ENCODE peak calls at places on chromosomes 3 and 15, in four cellular contexts. H, B, Q and U are unnamed samples.

GRCh38 chr15:101434032-101434920 is 55.2 kb downstream of the PCSK6 start:
- DNase-seq in Q (peak; percentile 60), H (no peak), B (no peak), U (no peak)

GRCh38 chr3:156409694-156410093 is 145.2 kb downstream of the SSR3 start:
- DNase-seq in Q (no peak), B (peak; percentile 65), H (no peak), U (no peak)

GRCh38 chr15:45790325-45790943 is 155.6 kb downstream of the SQOR start:
- DNase-seq in Q (no peak), B (no peak), H (peak; percentile 10), U (no peak)

GRCh38 chr15:83108266-83109219 is 1.1 kb downstream of the TM6SF1 start:
- DNase-seq in B (no peak), H (peak; percentile 47), Q (no peak), U (peak; percentile 84)

GRCh38 chr15:71697236-71697635 is 113.1 kb upstream of the NR2E3 start:
- DNase-seq in B (no peak), H (no peak), Q (no peak), U (no peak)

GRCh38 chr3:67875338-67875737 is 220.9 kb upstream of the SUCLG2 start:
- DNase-seq in Q (no peak), B (no peak), H (peak; percentile 35), U (no peak)

GRCh38 chr3:20935791-20936190 is 749.8 kb upstream of the SGO1 start:
- DNase-seq in B (peak; percentile 2), H (no peak), Q (no peak), U (no peak)

GRCh38 chr3:155870945-155871745 is 695 bp downstream of the GMPS start:
- DNase-seq in Q (peak; percentile 85), B (no peak), H (peak; percentile 43), U (peak; percentile 84)

GRCh38 chr3:43632269-43632733 is 10.5 kb upstream of the ANO10 start:
- DNase-seq in B (peak; percentile 89), Q (no peak), H (peak; percentile 81), U (no peak)

DNA sequence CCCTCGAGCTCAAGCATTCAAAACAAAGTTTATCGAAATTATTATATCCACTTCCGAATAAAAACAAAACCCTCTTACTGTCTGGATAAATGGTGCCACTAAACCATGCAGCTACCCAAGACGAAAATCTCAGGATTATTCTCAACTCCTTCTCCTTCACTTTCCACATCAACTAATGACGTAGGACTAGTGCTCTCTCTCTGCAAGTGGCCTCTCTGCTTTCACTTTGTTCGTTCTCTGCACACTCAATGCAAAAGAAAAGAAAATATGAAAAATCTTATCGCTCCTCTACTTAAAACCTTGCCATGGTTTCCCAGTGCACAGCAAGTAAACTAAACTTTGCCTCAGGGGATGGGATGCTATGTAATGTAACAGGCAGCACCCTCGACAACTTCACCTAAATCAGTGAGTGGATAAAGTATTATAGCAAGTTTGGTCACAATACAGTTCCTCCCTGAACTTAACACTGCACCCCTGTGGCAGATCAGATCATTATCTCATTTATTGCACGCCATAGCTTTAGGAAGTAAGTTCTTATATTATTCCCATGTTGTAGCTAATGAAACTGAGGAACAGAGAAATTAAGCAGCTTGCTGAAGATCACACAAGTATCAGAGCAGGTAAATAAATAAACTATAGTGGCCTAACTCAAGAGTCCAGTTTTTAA is 262.7 kb upstream of the GADL1 start:
- DNase-seq in B (no peak), H (peak; percentile 16), Q (no peak), U (no peak)
- TF ChIP-seq CTCF in B (no peak), H (peak; percentile 14), Q (no peak), U (no peak)

DNA sequence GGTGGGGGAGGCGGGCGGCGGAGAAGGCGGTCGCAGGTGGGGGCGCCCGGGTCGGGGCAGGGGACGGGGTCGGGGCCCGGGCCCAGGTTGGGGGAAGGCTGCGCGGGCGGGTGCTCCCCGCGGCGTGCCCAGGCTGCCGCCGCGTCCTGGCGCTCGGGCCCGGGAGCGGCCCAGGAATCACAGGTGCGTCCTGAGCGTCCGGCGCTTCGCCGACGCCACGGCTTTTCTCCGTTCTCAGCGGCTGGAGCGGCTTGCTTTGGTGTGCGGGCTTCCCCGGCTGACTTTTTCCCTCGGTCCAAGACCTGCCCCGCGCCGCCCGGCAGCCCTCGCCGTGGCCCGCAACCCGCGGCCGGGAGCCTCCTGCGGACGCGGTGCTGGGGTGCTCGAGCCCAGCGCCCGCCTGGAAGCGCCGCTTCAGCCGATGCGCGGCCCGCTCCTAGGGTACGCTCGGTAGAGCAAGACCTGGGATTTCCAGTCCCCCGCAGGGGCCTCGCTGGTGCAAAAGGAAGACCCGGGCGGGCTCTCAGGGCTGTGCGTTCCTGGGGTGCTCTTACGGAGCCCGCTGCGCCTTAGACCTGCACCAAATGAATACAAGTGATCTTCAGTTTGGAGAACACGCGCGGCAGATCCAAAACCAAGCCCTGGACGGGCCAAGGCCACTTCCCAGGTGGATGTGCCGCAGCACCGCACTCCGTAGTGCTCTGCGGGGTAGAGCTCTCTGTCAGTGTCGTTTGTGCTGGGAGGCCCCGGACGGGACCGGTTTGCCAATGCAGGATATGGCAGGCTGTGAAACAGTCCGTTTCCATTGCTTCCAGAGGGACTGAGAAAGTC is 639 bp downstream of the NIPA1 start:
- DNase-seq in H (peak; percentile 38), B (no peak), Q (no peak), U (peak; percentile 74)
- H3K4me1 ChIP-seq in H (peaks cover 3% of the 10 kb centered on the region), B (peaks cover 3% of the 10 kb centered on the region), Q (peaks cover 9% of the 10 kb centered on the region), U (no peaks in the 10 kb centered on the region)

DNA sequence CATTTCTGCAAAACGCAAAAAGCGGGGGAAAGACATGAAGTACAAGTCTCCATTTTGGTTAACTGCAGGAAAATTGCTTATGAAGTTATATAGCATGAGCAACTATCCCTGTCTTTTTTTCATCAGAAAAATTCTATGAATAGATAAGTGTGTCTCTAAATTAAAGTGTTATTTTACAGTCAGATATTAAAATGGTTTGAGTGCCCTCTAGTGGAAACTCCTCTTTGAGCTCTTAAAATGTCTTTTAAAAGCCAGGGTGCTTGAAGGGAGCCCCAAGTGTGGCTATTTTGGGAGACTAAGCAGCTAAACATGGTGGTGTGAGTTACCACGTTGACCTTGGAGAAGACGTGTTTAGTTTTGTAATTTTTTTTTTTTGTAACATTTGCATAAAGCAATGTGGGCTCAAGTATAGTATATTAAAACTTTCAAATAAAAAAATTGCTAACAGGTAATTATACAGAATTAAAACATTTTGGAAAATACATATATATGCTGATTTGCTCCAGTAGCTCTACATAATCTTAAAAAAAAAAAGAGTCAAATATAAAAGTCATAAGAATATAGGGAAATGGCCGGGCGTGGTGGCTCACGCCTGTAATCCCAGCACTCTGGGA is 77.2 kb downstream of the PPP2R3A start:
- DNase-seq in H (peak; percentile 37), B (peak; percentile 31), Q (no peak), U (no peak)
- TF ChIP-seq CTCF in H (peak; percentile 66), B (peak; percentile 64), Q (peak; percentile 46), U (peak; percentile 64)

GRCh38 chr3:32839714-32840085 is 21.9 kb downstream of the TRIM71 start:
- DNase-seq in B (no peak), H (no peak), Q (no peak), U (peak; percentile 37)
- H3K4me1 ChIP-seq in B (no peaks in the 10 kb centered on the region), H (peaks cover 17% of the 10 kb centered on the region), Q (peaks cover 8% of the 10 kb centered on the region), U (no peaks in the 10 kb centered on the region)

DNA sequence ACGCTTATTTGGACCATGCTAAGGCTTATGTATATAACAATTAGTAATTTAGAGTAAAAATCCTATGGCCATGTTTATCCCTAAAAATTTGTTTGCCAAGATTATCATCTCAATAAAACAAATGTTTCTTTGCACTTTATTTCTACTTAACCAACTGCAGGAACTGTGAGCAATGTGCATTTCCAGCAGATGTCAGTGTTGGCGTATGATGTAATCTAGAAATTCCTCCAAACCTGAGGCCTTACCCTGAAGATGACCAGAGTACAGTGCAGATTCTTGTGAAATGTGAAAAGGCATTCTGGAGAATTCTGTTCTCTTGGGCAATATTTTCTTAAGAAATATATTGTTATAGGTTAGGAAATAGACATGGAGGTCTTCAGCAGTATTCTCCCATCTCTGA is 205.9 kb downstream of the MBNL1 start:
- DNase-seq in Q (no peak), B (peak; percentile 49), H (peak; percentile 71), U (no peak)
- TF ChIP-seq CTCF in Q (no peak), B (peak; percentile 68), H (peak; percentile 68), U (peak; percentile 62)

DNA sequence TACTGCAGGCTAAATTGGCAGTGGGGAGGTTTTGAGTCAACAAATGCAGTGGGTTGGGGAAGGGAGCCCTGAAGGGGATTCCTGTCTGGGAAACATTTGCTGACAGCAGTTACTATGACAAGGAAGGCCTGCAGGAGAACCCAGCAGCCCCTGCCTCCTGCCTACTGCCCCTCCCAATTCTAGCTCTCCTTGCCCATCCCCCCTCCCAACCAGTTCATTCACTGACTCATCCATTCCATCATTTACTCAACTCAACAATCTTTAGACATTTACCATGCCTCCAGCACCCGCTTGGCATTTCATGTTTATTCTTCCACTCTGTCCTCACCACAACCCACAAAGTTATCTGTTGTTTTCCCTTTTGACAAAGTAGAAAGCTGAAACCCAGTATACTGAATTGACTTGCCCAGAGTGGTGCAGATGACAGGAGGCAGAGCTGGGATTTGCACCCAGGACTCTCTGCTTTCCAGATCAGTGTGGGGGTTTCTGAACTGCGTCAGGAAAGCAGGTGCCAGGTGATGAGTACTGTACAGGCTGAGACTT is 75.0 kb downstream of the MAGEF1 start:
- DNase-seq in Q (no peak), B (peak; percentile 84), H (peak; percentile 24), U (no peak)
- H3K4me1 ChIP-seq in Q (peaks cover 17% of the 10 kb centered on the region), B (peaks cover 12% of the 10 kb centered on the region), H (peaks cover 29% of the 10 kb centered on the region), U (no peaks in the 10 kb centered on the region)

GRCh38 chr3:168220609-168221008 is 124.9 kb upstream of the GOLIM4 start:
- DNase-seq in H (no peak), Q (no peak), B (peak; percentile 16), U (no peak)

GRCh38 chr3:168216851-168217250 is 121.1 kb upstream of the GOLIM4 start:
- DNase-seq in H (no peak), Q (no peak), B (no peak), U (no peak)

GRCh38 chr3:168219530-168219929 is 123.8 kb upstream of the GOLIM4 start:
- DNase-seq in Q (no peak), B (no peak), H (no peak), U (no peak)

GRCh38 chr3:168223085-168223484 is 127.4 kb upstream of the GOLIM4 start:
- DNase-seq in H (no peak), Q (no peak), B (no peak), U (no peak)

GRCh38 chr3:168218600-168218999 is 122.9 kb upstream of the GOLIM4 start:
- DNase-seq in B (no peak), Q (no peak), H (no peak), U (no peak)
- TF ChIP-seq CTCF in B (no peak), Q (no peak), H (no peak), U (no peak)

DNA sequence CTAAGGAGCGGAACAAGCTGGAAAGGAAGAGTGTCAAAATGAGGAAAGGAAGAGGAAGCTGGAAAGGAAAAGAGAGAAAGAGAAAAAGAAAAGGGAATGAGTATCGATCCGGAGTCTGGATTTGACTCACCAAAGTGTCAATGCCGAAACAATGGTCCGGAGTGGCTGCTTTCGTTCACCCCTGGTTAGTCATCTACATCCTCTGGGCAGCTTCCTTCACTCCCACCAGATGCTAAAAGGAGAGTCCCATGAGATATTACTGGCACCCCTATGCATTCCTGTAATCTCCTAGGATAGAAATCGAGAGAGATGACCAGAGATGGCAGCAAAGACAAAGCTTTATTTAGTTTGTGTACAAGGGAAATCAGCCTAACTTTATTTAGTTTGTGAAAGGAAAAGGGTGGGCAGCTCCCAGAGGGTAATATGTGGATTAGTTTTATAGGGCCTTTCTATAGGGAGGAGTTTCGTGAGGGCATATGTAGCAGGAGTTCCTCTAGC is 622.2 kb downstream of the ZPLD1 start:
- DNase-seq in H (no peak), Q (no peak), B (peak; percentile 20), U (no peak)
- H3K4me1 ChIP-seq in H (peaks cover 3% of the 10 kb centered on the region), Q (no peaks in the 10 kb centered on the region), B (no peaks in the 10 kb centered on the region), U (peaks cover 7% of the 10 kb centered on the region)